ENCODE peak calls at places on chromosomes 7 and 10, in seven cellular contexts. V is AG10803; O is ovary; Y is NCI-H748 treated with DMSO at 0.1 percent for 48 hours; S is stimulated activated CD8-positive, alpha-beta memory T cell treated with anti-CD3 and anti-CD28 coated beads, Interleukin-12 subunit alpha, Interleukin-12 subunit beta, amount 100 ng/mL, for 1 hour; J is NCI-H460; I is adipocyte. F is an unnamed sample.

GRCh38 chr7:73738220-73738611 is 386 bp downstream of the ABHD11 start:
- DNase-seq in V (peak), O (peak), Y (peak), S (no peak), J (no peak), I (peak), F (peak)

GRCh38 chr7:65371468-65371867 is 2.2 kb upstream of the ZNF92 start:
- DNase-seq in V (peak), O (peak), Y (no peak), S (no peak), J (no peak), I (no peak), F (peak)

GRCh38 chr7:145478551-145478950 is 638.0 kb upstream of the CNTNAP2 start:
- DNase-seq in V (no peak), O (no peak), Y (no peak), S (no peak), J (no peak), I (no peak), F (no peak)

GRCh38 chr7:41465571-41465970 is 237.3 kb downstream of the INHBA start:
- DNase-seq in V (no peak), O (no peak), Y (no peak), S (no peak), J (no peak), I (no peak), F (no peak)

GRCh38 chr7:20199015-20199737 is 18.0 kb downstream of the MACC1 start:
- DNase-seq in V (peak), O (no peak), Y (peak), S (no peak), J (peak), I (peak), F (peak)

GRCh38 chr7:86964973-86965726 is 94.3 kb downstream of the ELAPOR2 start:
- DNase-seq in V (no peak), O (no peak), Y (no peak), S (no peak), J (no peak), I (no peak), F (no peak)

GRCh38 chr10:98373691-98374090 is 41.3 kb downstream of the PYROXD2 start:
- DNase-seq in V (no peak), O (no peak), Y (no peak), S (no peak), J (no peak), I (no peak), F (no peak)

GRCh38 chr10:79488303-79488702 is 24.0 kb upstream of the EIF5AL1 start:
- DNase-seq in V (peak), O (peak), Y (no peak), S (no peak), J (peak), I (peak), F (no peak)

GRCh38 chr7:24604640-24605039 is 31.4 kb downstream of the PALS2 start:
- DNase-seq in V (no peak), O (no peak), Y (no peak), S (no peak), J (no peak), I (no peak), F (no peak)

GRCh38 chr10:123878666-123879311 is 12.8 kb downstream of the CPXM2 start:
- DNase-seq in V (peak), O (no peak), Y (no peak), S (no peak), J (no peak), I (peak), F (no peak)

F was measured in SK-MEL-5.